ENCODE peak calls at places on chromosome X, in five cellular contexts. One of them, this sample, is unnamed.

GRCh38 chrX:102975016-102975415 is 37.9 kb downstream of the RAB40AL start:
- DNase-seq in NCI-H1105 treated with DMSO at 0.1 percent for 48 hours: no peak
- DNase-seq in CD4-positive, alpha-beta T cell: no peak
- DNase-seq in iPS-NIHi11: no peak
- DNase-seq in NCI-H774: no peak
- DNase-seq in this sample: no peak

GRCh38 chrX:10794203-10794630 is 173.8 kb upstream of the MID1 start:
- DNase-seq in CD4-positive, alpha-beta T cell: no peak
- DNase-seq in NCI-H1105 treated with DMSO at 0.1 percent for 48 hours: no peak
- DNase-seq in iPS-NIHi11: no peak
- DNase-seq in NCI-H774: no peak
- DNase-seq in this sample: no peak

GRCh38 chrX:101682723-101683122 is 23.1 kb upstream of the ARMCX2 start:
- DNase-seq in NCI-H1105 treated with DMSO at 0.1 percent for 48 hours: no peak
- DNase-seq in CD4-positive, alpha-beta T cell: no peak
- DNase-seq in NCI-H774: no peak
- DNase-seq in iPS-NIHi11: no peak
- DNase-seq in this sample: no peak

GRCh38 chrX:97159916-97160800 is 276.4 kb downstream of the RPA4 start:
- DNase-seq in NCI-H774: no peak
- DNase-seq in NCI-H1105 treated with DMSO at 0.1 percent for 48 hours: no peak
- DNase-seq in iPS-NIHi11: peak
- DNase-seq in CD4-positive, alpha-beta T cell: no peak
- DNase-seq in this sample: no peak

GRCh38 chrX:9829308-9830267 is 43.4 kb downstream of the SHROOM2 start:
- DNase-seq in NCI-H774: no peak
- DNase-seq in iPS-NIHi11: no peak
- DNase-seq in NCI-H1105 treated with DMSO at 0.1 percent for 48 hours: no peak
- DNase-seq in CD4-positive, alpha-beta T cell: no peak
- DNase-seq in this sample: no peak

GRCh38 chrX:140661657-140662056 is 47.9 kb upstream of the LINC00632 start:
- DNase-seq in NCI-H1105 treated with DMSO at 0.1 percent for 48 hours: no peak
- DNase-seq in iPS-NIHi11: no peak
- DNase-seq in CD4-positive, alpha-beta T cell: no peak
- DNase-seq in NCI-H774: no peak
- DNase-seq in this sample: no peak

GRCh38 chrX:103520391-103520790 is 1.1 kb upstream of the RAB40A start:
- DNase-seq in NCI-H774: no peak
- DNase-seq in iPS-NIHi11: no peak
- DNase-seq in NCI-H1105 treated with DMSO at 0.1 percent for 48 hours: peak
- DNase-seq in CD4-positive, alpha-beta T cell: no peak
- DNase-seq in this sample: peak

GRCh38 chrX:106959897-106960296 is 39.7 kb downstream of the CLDN2 start:
- DNase-seq in CD4-positive, alpha-beta T cell: no peak
- DNase-seq in NCI-H1105 treated with DMSO at 0.1 percent for 48 hours: no peak
- DNase-seq in iPS-NIHi11: peak
- DNase-seq in NCI-H774: no peak
- DNase-seq in this sample: no peak

GRCh38 chrX:10939384-10939783 is 171.7 kb upstream of the HCCS start:
- DNase-seq in NCI-H774: no peak
- DNase-seq in iPS-NIHi11: no peak
- DNase-seq in CD4-positive, alpha-beta T cell: no peak
- DNase-seq in NCI-H1105 treated with DMSO at 0.1 percent for 48 hours: no peak
- DNase-seq in this sample: no peak

GRCh38 chrX:30570505-30570904 is 7.1 kb downstream of the TASL start:
- DNase-seq in NCI-H1105 treated with DMSO at 0.1 percent for 48 hours: peak
- DNase-seq in NCI-H774: peak
- DNase-seq in CD4-positive, alpha-beta T cell: no peak
- DNase-seq in iPS-NIHi11: no peak
- DNase-seq in this sample: no peak

GRCh38 chrX:10619311-10620015 is 922 bp downstream of the MID1 start:
- DNase-seq in CD4-positive, alpha-beta T cell: no peak
- DNase-seq in NCI-H774: no peak
- DNase-seq in NCI-H1105 treated with DMSO at 0.1 percent for 48 hours: no peak
- DNase-seq in iPS-NIHi11: no peak
- DNase-seq in this sample: no peak

GRCh38 chrX:133415276-133416105 is at the start of gene GPC4:
- DNase-seq in iPS-NIHi11: peak
- DNase-seq in NCI-H774: peak
- DNase-seq in NCI-H1105 treated with DMSO at 0.1 percent for 48 hours: peak
- DNase-seq in CD4-positive, alpha-beta T cell: no peak
- DNase-seq in this sample: no peak

GRCh38 chrX:153580700-153581386 is 18.1 kb downstream of the CCNQ start:
- DNase-seq in CD4-positive, alpha-beta T cell: peak
- DNase-seq in iPS-NIHi11: peak
- DNase-seq in NCI-H774: no peak
- DNase-seq in NCI-H1105 treated with DMSO at 0.1 percent for 48 hours: no peak
- DNase-seq in this sample: no peak

GRCh38 chrX:38654302-38654701 is 93.0 kb downstream of the TSPAN7 start:
- DNase-seq in NCI-H1105 treated with DMSO at 0.1 percent for 48 hours: peak
- DNase-seq in CD4-positive, alpha-beta T cell: no peak
- DNase-seq in NCI-H774: peak
- DNase-seq in iPS-NIHi11: peak
- DNase-seq in this sample: no peak

GRCh38 chrX:103845165-103845653 is 13.2 kb upstream of the RAB9B start:
- DNase-seq in iPS-NIHi11: peak
- DNase-seq in CD4-positive, alpha-beta T cell: peak
- DNase-seq in NCI-H1105 treated with DMSO at 0.1 percent for 48 hours: peak
- DNase-seq in NCI-H774: peak
- DNase-seq in this sample: peak

GRCh38 chrX:63350551-63350950 is 581 bp downstream of the SPIN4 start:
- DNase-seq in iPS-NIHi11: peak
- DNase-seq in NCI-H1105 treated with DMSO at 0.1 percent for 48 hours: peak
- DNase-seq in CD4-positive, alpha-beta T cell: no peak
- DNase-seq in NCI-H774: peak
- DNase-seq in this sample: no peak

GRCh38 chrX:35919536-35920309 is at the start of gene CFAP47:
- DNase-seq in NCI-H774: peak
- DNase-seq in iPS-NIHi11: peak
- DNase-seq in NCI-H1105 treated with DMSO at 0.1 percent for 48 hours: peak
- DNase-seq in CD4-positive, alpha-beta T cell: no peak
- DNase-seq in this sample: no peak

GRCh38 chrX:31604629-31605221 is 532.9 kb upstream of the FTHL17 start:
- DNase-seq in NCI-H1105 treated with DMSO at 0.1 percent for 48 hours: no peak
- DNase-seq in NCI-H774: no peak
- DNase-seq in CD4-positive, alpha-beta T cell: no peak
- DNase-seq in iPS-NIHi11: no peak
- DNase-seq in this sample: no peak

GRCh38 chrX:134688181-134688580 is 29.9 kb upstream of the PLAC1 start:
- DNase-seq in CD4-positive, alpha-beta T cell: no peak
- DNase-seq in NCI-H774: no peak
- DNase-seq in NCI-H1105 treated with DMSO at 0.1 percent for 48 hours: no peak
- DNase-seq in iPS-NIHi11: no peak
- DNase-seq in this sample: no peak

GRCh38 chrX:22577181-22577580 is 304.5 kb downstream of the CBLL2 start:
- DNase-seq in NCI-H1105 treated with DMSO at 0.1 percent for 48 hours: no peak
- DNase-seq in CD4-positive, alpha-beta T cell: no peak
- DNase-seq in iPS-NIHi11: no peak
- DNase-seq in NCI-H774: no peak
- DNase-seq in this sample: peak

GRCh38 chrX:70476934-70477733 is 32.5 kb downstream of the DLG3 start:
- DNase-seq in NCI-H774: peak
- DNase-seq in iPS-NIHi11: peak
- DNase-seq in CD4-positive, alpha-beta T cell: no peak
- DNase-seq in NCI-H1105 treated with DMSO at 0.1 percent for 48 hours: no peak
- DNase-seq in this sample: no peak

GRCh38 chrX:140710710-140711109 is 1.2 kb downstream of the LINC00632 start:
- DNase-seq in NCI-H1105 treated with DMSO at 0.1 percent for 48 hours: peak
- DNase-seq in iPS-NIHi11: no peak
- DNase-seq in CD4-positive, alpha-beta T cell: no peak
- DNase-seq in NCI-H774: peak
- DNase-seq in this sample: no peak

GRCh38 chrX:115549008-115549407 is 12.0 kb upstream of the PLS3 start:
- DNase-seq in iPS-NIHi11: no peak
- DNase-seq in NCI-H774: no peak
- DNase-seq in CD4-positive, alpha-beta T cell: no peak
- DNase-seq in NCI-H1105 treated with DMSO at 0.1 percent for 48 hours: no peak
- DNase-seq in this sample: no peak

GRCh38 chrX:30906726-30907125 is 17.7 kb upstream of the TAB3 start:
- DNase-seq in NCI-H774: no peak
- DNase-seq in CD4-positive, alpha-beta T cell: no peak
- DNase-seq in iPS-NIHi11: no peak
- DNase-seq in NCI-H1105 treated with DMSO at 0.1 percent for 48 hours: no peak
- DNase-seq in this sample: no peak

GRCh38 chrX:153517421-153517820 is at the start of gene ATP2B3:
- DNase-seq in NCI-H1105 treated with DMSO at 0.1 percent for 48 hours: no peak
- DNase-seq in NCI-H774: no peak
- DNase-seq in CD4-positive, alpha-beta T cell: no peak
- DNase-seq in iPS-NIHi11: peak
- DNase-seq in this sample: no peak